ENCODE peak calls at places on chromosomes 4 and X, in four cellular contexts. One of them, this sample, is unnamed.

GRCh38 chr4:164252286-164252685 is 501.6 kb upstream of the SMIM31 start:
- DNase-seq in MG63: peak; percentile 86
- DNase-seq in caudate nucleus: peak; percentile 67
- DNase-seq in neuronal stem cell: peak; percentile 55
- DNase-seq in this sample: peak; percentile 82

GRCh38 chrX:109856974-109857373 is 123.9 kb upstream of the ACSL4 start:
- DNase-seq in MG63: no peak
- DNase-seq in caudate nucleus: no peak
- DNase-seq in neuronal stem cell: peak; percentile 9
- DNase-seq in this sample: peak; percentile 30

GRCh38 chr4:148089624-148090023 is 352.6 kb downstream of the NR3C2 start:
- DNase-seq in MG63: no peak
- DNase-seq in caudate nucleus: no peak
- DNase-seq in neuronal stem cell: no peak
- DNase-seq in this sample: no peak

GRCh38 chrX:18129694-18130093 is 91.0 kb downstream of the BEND2 start:
- DNase-seq in MG63: peak; percentile 2
- DNase-seq in caudate nucleus: no peak
- DNase-seq in neuronal stem cell: no peak
- DNase-seq in this sample: no peak

GRCh38 chr4:98887137-98887536 is 41.8 kb downstream of the EIF4E start:
- DNase-seq in MG63: no peak
- DNase-seq in caudate nucleus: no peak
- DNase-seq in neuronal stem cell: no peak
- DNase-seq in this sample: no peak

GRCh38 chr4:14743172-14743571 is 259.1 kb upstream of the CPEB2 start:
- DNase-seq in MG63: no peak
- DNase-seq in caudate nucleus: no peak
- DNase-seq in neuronal stem cell: no peak
- DNase-seq in this sample: no peak

GRCh38 chrX:135497736-135498135 is 22.7 kb upstream of the INTS6L start:
- DNase-seq in MG63: no peak
- DNase-seq in caudate nucleus: no peak
- DNase-seq in neuronal stem cell: no peak
- DNase-seq in this sample: no peak

GRCh38 chr4:118811008-118811764 is 24.7 kb downstream of the SEC24D start:
- DNase-seq in MG63: peak; percentile 9
- DNase-seq in caudate nucleus: no peak
- DNase-seq in neuronal stem cell: no peak
- DNase-seq in this sample: peak; percentile 13

GRCh38 chr4:113823291-113823659 is 61.7 kb upstream of the CAMK2D start:
- DNase-seq in MG63: no peak
- DNase-seq in caudate nucleus: no peak
- DNase-seq in neuronal stem cell: no peak
- DNase-seq in this sample: no peak

GRCh38 chrX:110045421-110045820 is 42.5 kb downstream of the TMEM164 start:
- DNase-seq in MG63: no peak
- DNase-seq in caudate nucleus: no peak
- DNase-seq in neuronal stem cell: no peak
- DNase-seq in this sample: no peak